ENCODE peak calls at places on chromosomes 5 and 9, in seven cellular contexts. B is HCT116, X is H1, V is SK-N-SH, P is K562, M is HepG2, W is GM12878. Z is an unnamed sample.
A peak's percentile ranks its signal among the peaks of the same experiment; 100 is the strongest.

GRCh38 chr5:151470440-151470839 is 23.0 kb downstream of the SLC36A1 start:
- DNase-seq in B (no peak), V (no peak), M (no peak), P (no peak), W (no peak), X (no peak), Z (no peak)

GRCh38 chr5:168114444-168115017 is 176.9 kb upstream of the WWC1 start:
- DNase-seq in X (peak; percentile 92), M (peak; percentile 44), B (peak; percentile 55), W (no peak), V (peak; percentile 57), P (peak; percentile 62), Z (peak; percentile 85)

GRCh38 chr9:79360387-79361347 is 211.1 kb upstream of the TLE4 start:
- DNase-seq in W (no peak), B (no peak), X (no peak), M (no peak), P (no peak), V (no peak), Z (peak; percentile 52)

GRCh38 chr9:73180373-73180772 is 28.7 kb downstream of the ANXA1 start:
- DNase-seq in W (no peak), V (no peak), X (no peak), B (no peak), M (no peak), P (no peak), Z (no peak)

GRCh38 chr5:14882658-14883580 is 11.3 kb upstream of the ANKH start:
- DNase-seq in V (no peak), X (no peak), M (no peak), B (no peak), P (no peak), W (no peak), Z (no peak)

GRCh38 chr5:122694884-122695283 is 80.0 kb upstream of the SNX2 start:
- DNase-seq in V (no peak), W (no peak), X (no peak), M (no peak), B (no peak), P (no peak), Z (no peak)

GRCh38 chr5:929596-929995 is 36.9 kb downstream of the TRIP13 start:
- DNase-seq in M (no peak), B (no peak), W (no peak), X (no peak), P (no peak), V (no peak), Z (no peak)

GRCh38 chr9:126366366-126367011 is 39.9 kb downstream of the MVB12B start:
- DNase-seq in P (no peak), M (no peak), V (no peak), X (no peak), B (no peak), W (no peak), Z (no peak)

GRCh38 chr5:165196961-165197360 is 1691.5 kb downstream of the MAT2B start:
- DNase-seq in M (no peak), X (no peak), V (no peak), W (no peak), B (no peak), P (no peak), Z (no peak)

GRCh38 chr5:510521-510920 is 13.7 kb downstream of the SLC9A3 start:
- DNase-seq in M (no peak), W (no peak), B (no peak), P (no peak), X (no peak), V (no peak), Z (no peak)

DNA sequence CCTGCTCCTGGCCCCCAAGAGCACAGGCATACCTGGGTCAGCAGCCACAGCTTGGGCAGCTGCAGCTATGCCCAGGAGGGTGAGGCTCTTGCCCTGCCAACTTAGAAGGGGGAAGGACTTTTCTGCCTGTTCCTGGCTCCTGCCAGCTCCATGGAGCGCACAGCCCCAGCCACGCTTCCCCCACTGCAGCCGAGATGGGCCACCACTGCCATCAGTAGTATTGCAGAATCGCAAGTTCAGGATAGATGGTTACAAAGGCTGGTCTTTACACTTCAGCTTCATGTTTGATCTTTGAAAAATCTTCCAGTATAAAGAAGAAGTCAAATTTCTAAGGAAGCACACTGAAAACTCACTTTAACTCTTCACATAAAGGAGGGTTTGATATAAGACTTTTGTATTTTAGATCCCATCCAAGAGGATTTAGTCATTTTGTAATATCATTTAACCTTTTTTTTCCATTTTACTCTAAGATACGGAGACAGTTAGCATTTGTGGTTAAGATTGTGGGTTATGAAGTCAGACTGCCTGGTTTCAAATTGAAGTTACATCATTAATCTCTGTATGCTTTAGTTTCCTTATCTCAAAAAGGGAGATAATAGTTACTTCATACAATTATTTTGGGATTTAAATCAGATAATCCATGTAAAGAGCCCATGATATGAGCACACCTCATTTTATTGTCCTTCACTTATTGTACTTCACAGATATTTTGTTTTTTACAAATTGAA is 81.9 kb downstream of the NLN start:
- DNase-seq in B (no peak), P (no peak), V (no peak), X (no peak), W (no peak), M (no peak), Z (no peak)
- TF ChIP-seq JUND in B (no peak), P (no peak), V (no peak), X (no peak), W (no peak), M (no peak), Z (no peak)

DNA sequence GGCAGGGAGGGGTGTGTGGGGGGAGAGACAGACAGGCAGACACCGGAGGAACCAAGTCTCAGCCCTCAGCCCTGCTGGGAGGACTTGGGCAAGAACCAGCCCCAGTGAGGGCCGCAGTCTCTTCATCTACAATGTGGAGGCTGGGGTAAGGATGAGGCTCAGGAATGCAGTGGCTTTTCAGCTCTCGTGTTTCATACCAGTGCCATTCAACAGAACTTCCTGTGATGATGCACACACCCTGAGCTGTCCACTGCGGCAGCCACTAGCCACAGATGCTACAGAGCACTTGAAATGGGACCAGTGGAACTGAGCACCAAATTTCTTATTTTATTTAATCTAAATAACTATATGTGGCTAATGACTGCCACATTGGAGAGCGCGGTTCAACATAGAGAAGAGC is 10.7 kb downstream of the CAMK2A start:
- DNase-seq in B (no peak), X (no peak), W (no peak), P (no peak), M (no peak), V (no peak), Z (no peak)
- TF ChIP-seq JUND in B (no peak), X (no peak), W (no peak), P (no peak), M (no peak), V (no peak), Z (no peak)

GRCh38 chr5:42374722-42375273 is 48.4 kb upstream of the GHR start:
- DNase-seq in P (no peak), M (no peak), X (no peak), B (no peak), W (no peak), V (no peak), Z (no peak)
- TF ChIP-seq JUND in P (no peak), M (no peak), X (no peak), B (no peak), W (no peak), V (no peak), Z (no peak)

DNA sequence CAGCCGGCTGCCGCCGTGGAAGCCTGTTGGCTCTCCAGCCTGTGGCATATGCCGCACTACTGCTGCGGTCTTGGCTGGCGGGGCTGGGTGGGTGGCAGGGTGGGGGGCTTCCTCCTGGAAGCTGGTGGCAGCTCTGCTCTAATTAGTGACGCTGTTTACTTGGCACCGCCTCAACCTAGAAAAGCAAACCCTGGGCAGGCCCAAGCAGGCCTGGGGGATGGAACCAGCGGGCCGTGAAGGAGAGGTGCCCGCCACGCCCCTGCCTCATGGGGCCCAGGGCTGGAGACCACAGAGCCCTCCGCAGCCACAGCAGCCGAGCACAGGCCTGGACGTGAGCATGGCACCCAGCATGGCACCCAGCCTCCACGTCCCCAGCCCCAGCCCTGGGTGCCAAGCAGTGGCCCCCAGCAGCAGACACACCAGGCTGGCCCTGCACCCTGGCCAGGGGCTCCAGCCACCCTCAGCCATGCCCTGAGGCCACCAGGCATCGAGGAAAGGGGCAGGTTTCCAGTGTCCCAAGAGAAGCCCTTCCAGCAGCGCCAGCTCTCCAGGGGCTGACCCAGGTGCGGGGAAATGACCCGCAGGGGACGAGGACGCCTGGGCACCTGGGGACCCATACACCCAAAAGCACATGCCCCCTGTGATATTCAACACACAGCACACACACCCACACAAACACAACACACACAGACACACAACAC is 5.4 kb upstream of the CCDC187 start:
- DNase-seq in V (peak; percentile 61), M (no peak), P (no peak), B (no peak), X (no peak), W (peak; percentile 24), Z (no peak)
- TF ChIP-seq JUND in V (no peak), M (no peak), P (no peak), B (no peak), X (no peak), W (no peak), Z (no peak)